ENCODE peak calls at places on chromosomes 11 and 22, in six cellular contexts. G is tibial artery, X is glutamatergic neuron, R is astrocyte of the spinal cord, E is MM.1S, L is AG10803. J is an unnamed sample.

GRCh38 chr11:10305964-10306918 is 1.4 kb downstream of the ADM start:
- DNase-seq in G (peak), X (peak), R (peak), E (peak), L (peak), J (no peak)

GRCh38 chr11:3157381-3158130 is 7.6 kb downstream of the OSBPL5 start:
- DNase-seq in G (peak), X (peak), R (no peak), E (no peak), L (peak), J (no peak)

GRCh38 chr11:61472868-61473267 is 35.7 kb upstream of the LRRC10B start:
- DNase-seq in G (peak), X (no peak), R (peak), E (no peak), L (peak), J (no peak)

GRCh38 chr11:118194835-118195627 is 18.6 kb upstream of the SCN2B start:
- DNase-seq in G (peak), X (no peak), R (peak), E (no peak), L (peak), J (no peak)

GRCh38 chr22:42375982-42376381 is 56.2 kb downstream of the NFAM1 start:
- DNase-seq in G (no peak), X (no peak), R (no peak), E (no peak), L (no peak), J (no peak)

GRCh38 chr11:44357734-44358133 is 47.8 kb upstream of the ALX4 start:
- DNase-seq in G (no peak), X (no peak), R (no peak), E (no peak), L (no peak), J (no peak)

GRCh38 chr11:72111803-72112540 is 523 bp downstream of the ANAPC15 start:
- DNase-seq in G (peak), X (peak), R (peak), E (peak), L (peak), J (peak)

GRCh38 chr22:41302016-41302767 is 867 bp downstream of the ZC3H7B start:
- DNase-seq in G (no peak), X (peak), R (no peak), E (no peak), L (no peak), J (peak)

GRCh38 chr11:110919241-110919893 is 207.1 kb upstream of the ARHGAP20 start:
- DNase-seq in G (no peak), X (no peak), R (no peak), E (peak), L (no peak), J (no peak)

GRCh38 chr22:49305966-49306631 is 521.6 kb downstream of the BRD1 start:
- DNase-seq in G (peak), X (no peak), R (no peak), E (no peak), L (no peak), J (no peak)

GRCh38 chr11:125701858-125702621 is 21.4 kb upstream of the ACRV1 start:
- DNase-seq in G (no peak), X (peak), R (peak), E (no peak), L (no peak), J (no peak)

GRCh38 chr11:120068114-120068573 is 69.8 kb downstream of the TRIM29 start:
- DNase-seq in G (no peak), X (no peak), R (peak), E (no peak), L (peak), J (peak)

GRCh38 chr11:104337273-104337672 is 173.3 kb upstream of the PDGFD start:
- DNase-seq in G (no peak), X (no peak), R (no peak), E (no peak), L (no peak), J (no peak)

GRCh38 chr22:27686534-27686933 is 115.0 kb downstream of the MN1 start:
- DNase-seq in G (peak), X (no peak), R (peak), E (no peak), L (peak), J (no peak)

GRCh38 chr22:47107431-47107830 is 345.0 kb downstream of the TBC1D22A start:
- DNase-seq in G (no peak), X (no peak), R (peak), E (no peak), L (peak), J (no peak)

GRCh38 chr22:46007003-46007847 is 30.3 kb upstream of the WNT7B start:
- DNase-seq in G (peak), X (no peak), R (peak), E (no peak), L (peak), J (no peak)

GRCh38 chr22:28917747-28918543 is 34.6 kb downstream of the ZNRF3 start:
- DNase-seq in G (no peak), X (peak), R (peak), E (no peak), L (peak), J (no peak)

GRCh38 chr11:23405350-23405937 is 545.2 kb upstream of the CCDC179 start:
- DNase-seq in G (no peak), X (no peak), R (no peak), E (no peak), L (no peak), J (no peak)

GRCh38 chr11:72683782-72684200 is 9.6 kb upstream of the PDE2A start:
- DNase-seq in G (peak), X (peak), R (peak), E (no peak), L (peak), J (peak)

GRCh38 chr22:23841736-23842404 is 3.1 kb upstream of the DERL3 start:
- DNase-seq in G (no peak), X (no peak), R (no peak), E (no peak), L (no peak), J (no peak)

GRCh38 chr22:47145883-47146282 is 383.4 kb downstream of the TBC1D22A start:
- DNase-seq in G (no peak), X (no peak), R (no peak), E (no peak), L (no peak), J (no peak)

GRCh38 chr11:3165916-3166267 is 782 bp upstream of the OSBPL5 start:
- DNase-seq in G (peak), X (no peak), R (no peak), E (no peak), L (no peak), J (no peak)

GRCh38 chr11:65150513-65151271 is 16.4 kb upstream of the SYVN1 start:
- DNase-seq in G (peak), X (no peak), R (peak), E (no peak), L (peak), J (peak)

GRCh38 chr11:132451942-132452601 is 1080.2 kb downstream of the OPCML start:
- DNase-seq in G (no peak), X (no peak), R (no peak), E (no peak), L (peak), J (no peak)

GRCh38 chr22:25016311-25016710 is 63.8 kb downstream of the KIAA1671 start:
- DNase-seq in G (no peak), X (no peak), R (no peak), E (no peak), L (no peak), J (no peak)

GRCh38 chr11:117610045-117610444 is 187.0 kb downstream of the DSCAML1 start:
- DNase-seq in G (no peak), X (no peak), R (peak), E (peak), L (no peak), J (peak)

GRCh38 chr11:103483996-103484395 is 374.8 kb downstream of the DYNC2H1 start:
- DNase-seq in G (no peak), X (no peak), R (no peak), E (no peak), L (no peak), J (no peak)

DNA sequence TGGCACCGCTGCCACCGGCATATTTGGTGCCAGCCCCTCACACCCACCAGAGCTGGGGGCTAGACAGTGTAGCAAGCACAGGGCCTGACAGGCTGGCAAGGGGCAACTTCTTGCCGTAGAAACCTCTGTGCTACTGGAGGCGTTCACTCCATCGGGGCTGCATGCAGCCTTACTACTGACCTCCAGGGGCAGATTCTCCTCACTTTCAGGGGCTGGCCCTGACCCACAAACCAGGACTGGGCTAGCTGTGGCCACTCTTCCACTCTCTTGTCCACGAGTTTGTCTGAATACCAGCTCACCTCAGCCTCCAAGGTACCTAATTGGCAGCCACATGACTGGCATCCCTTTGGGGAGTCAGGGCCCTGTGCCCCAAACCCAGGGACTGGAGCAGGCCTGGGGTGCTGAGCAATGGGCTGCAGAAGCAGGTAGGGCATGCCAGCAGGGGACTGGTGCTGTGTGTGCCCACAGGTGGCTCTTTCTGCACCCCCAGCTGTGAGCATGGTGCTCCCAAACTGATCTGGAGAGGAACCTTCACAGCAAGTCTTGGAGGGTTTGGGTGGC is 2.1 kb upstream of the LMO1 start:
- DNase-seq in G (peak), X (no peak), R (no peak), E (no peak), L (no peak), J (no peak)
- TF ChIP-seq CTCF in G (no peak), X (peak), R (peak), E (peak), L (peak), J (no peak)

GRCh38 chr22:20111045-20111688 is 4.7 kb upstream of the RANBP1 start:
- DNase-seq in G (no peak), X (peak), R (peak), E (no peak), L (peak), J (peak)
- TF ChIP-seq CTCF in G (peak), X (peak), R (peak), E (peak), L (peak), J (peak)

GRCh38 chr11:973237-973636 is 47.6 kb downstream of the AP2A2 start:
- DNase-seq in G (no peak), X (no peak), R (no peak), E (no peak), L (no peak), J (no peak)

GRCh38 chr11:976431-977160 is 50.9 kb downstream of the AP2A2 start:
- DNase-seq in G (no peak), X (no peak), R (peak), E (no peak), L (peak), J (no peak)

GRCh38 chr11:978073-978720 is 52.5 kb downstream of the AP2A2 start:
- DNase-seq in G (no peak), X (no peak), R (no peak), E (no peak), L (no peak), J (no peak)

GRCh38 chr11:978781-979180 is 53.1 kb downstream of the AP2A2 start:
- DNase-seq in G (no peak), X (no peak), R (no peak), E (no peak), L (no peak), J (no peak)

GRCh38 chr11:975824-976223 is 50.2 kb downstream of the AP2A2 start:
- DNase-seq in G (no peak), X (no peak), R (peak), E (no peak), L (peak), J (no peak)
- TF ChIP-seq CTCF in G (no peak), X (no peak), R (peak), E (no peak), L (peak), J (peak)

DNA sequence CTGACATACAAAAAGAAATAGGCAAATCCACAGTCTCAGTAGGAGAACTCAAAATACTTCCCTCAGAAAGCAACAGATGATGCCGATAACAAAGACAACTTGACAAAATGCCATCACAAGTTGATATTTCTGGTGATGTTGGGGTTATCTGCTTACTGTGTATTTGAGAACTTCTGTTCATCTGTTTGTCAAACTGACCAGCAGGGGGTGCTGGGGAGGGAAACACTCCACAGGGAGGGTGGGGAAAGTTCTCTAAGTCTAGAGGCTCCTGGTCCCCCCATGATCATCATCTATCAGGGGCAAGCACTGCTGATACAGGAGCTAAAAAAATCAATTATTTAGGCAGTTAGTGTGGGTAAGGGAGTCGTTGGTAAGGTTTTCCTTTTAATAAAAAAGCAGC is 19.2 kb downstream of the GLYATL1 start:
- DNase-seq in G (no peak), X (peak), R (no peak), E (peak), L (peak), J (peak)
- TF ChIP-seq CTCF in G (no peak), X (peak), R (peak), E (peak), L (peak), J (peak)

DNA sequence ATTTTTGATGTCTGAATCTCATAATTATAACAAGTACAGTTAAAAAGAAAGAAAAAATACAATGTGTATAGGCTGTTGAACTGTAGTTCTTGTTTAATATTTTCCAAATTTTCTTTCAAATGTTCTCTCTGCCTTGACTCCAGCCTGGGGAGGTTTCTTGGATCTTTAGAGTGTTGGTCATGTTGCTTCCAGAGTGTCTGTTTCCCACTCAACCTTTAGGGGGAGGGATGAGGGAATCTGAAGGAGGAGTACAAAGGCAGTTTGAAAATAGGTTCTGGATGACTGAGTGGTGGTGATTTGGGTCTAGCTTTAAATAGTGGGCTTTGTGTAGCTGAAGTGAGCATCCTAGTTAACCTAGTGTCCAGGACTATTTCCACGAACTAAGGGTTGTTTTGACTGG is 2.0 kb downstream of the CTNND1 start:
- DNase-seq in G (no peak), X (no peak), R (peak), E (no peak), L (peak), J (no peak)
- TF ChIP-seq CTCF in G (peak), X (peak), R (peak), E (no peak), L (peak), J (no peak)

DNA sequence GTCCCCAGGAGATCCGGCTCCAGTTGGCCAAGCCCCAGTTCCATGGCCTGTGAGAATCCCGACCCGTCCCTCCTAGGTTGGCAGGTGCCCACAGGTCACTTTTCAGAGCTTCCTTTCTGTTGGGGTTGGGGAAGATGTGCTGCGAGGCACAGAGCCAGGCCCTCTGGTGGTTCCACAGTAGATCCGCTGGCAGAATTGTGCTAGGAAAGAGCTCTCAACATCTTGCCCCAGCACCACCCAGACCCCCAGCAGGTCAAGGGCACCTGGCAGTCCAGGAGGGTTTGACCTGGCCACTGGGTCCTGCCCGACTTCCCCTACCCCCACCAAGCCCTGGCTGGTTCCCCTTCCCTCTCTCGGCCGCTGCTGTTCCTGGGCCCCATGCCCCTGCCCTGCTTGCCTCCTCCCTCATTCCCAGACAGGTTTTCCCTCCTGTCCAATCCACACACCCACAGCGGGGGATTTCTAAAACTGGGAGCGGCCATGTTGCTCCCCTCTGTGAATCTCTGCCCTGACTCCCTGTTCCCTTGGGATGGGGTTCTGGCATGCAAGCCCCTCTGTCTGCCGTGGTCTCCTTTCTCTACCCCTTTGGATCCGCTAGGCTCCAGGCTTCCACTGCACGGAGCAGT is 26.2 kb upstream of the GCAT start:
- DNase-seq in G (no peak), X (no peak), R (no peak), E (no peak), L (no peak), J (no peak)
- TF ChIP-seq CTCF in G (no peak), X (no peak), R (peak), E (no peak), L (peak), J (no peak)